ENCODE peak calls at places on chromosomes 6 and 20, in nine cellular contexts. V is omental fat pad; W is central memory CD8-positive, alpha-beta T cell; U is NCI-H510A treated with DMSO at 0.1 percent for 48 hours; G is ELR; R is neuronal stem cell; J is naive thymus-derived CD8-positive, alpha-beta T cell; C is stimulated activated CD8-positive, alpha-beta memory T cell treated with anti-CD3 and anti-CD28 coated beads, Interleukin-7, amount 100 ng/mL, for 4 hours; E is amniotic stem cell. O is an unnamed sample.

GRCh38 chr6:131937219-131937618 is 14.0 kb downstream of the CCN2 start:
- DNase-seq in V (no peak), W (no peak), U (no peak), G (no peak), R (no peak), J (no peak), C (no peak), E (no peak), O (no peak)

GRCh38 chr6:154258064-154258757 is 98.4 kb downstream of the IPCEF1 start:
- DNase-seq in V (no peak), W (no peak), U (no peak), G (no peak), R (no peak), J (no peak), C (no peak), E (no peak), O (no peak)

GRCh38 chr6:113821445-113821844 is 35.7 kb upstream of the MARCKS start:
- DNase-seq in V (no peak), W (no peak), U (no peak), G (no peak), R (no peak), J (no peak), C (no peak), E (no peak), O (no peak)

GRCh38 chr6:99614430-99615161 is 8.0 kb downstream of the PRDM13 start:
- DNase-seq in V (no peak), W (no peak), U (peak), G (no peak), R (no peak), J (peak), C (no peak), E (no peak), O (no peak)

GRCh38 chr6:43217351-43217750 is 11.9 kb downstream of the DNPH1 start:
- DNase-seq in V (no peak), W (no peak), U (no peak), G (no peak), R (no peak), J (no peak), C (no peak), E (no peak), O (no peak)

GRCh38 chr6:20447157-20447556 is 45.5 kb downstream of the E2F3 start:
- DNase-seq in V (no peak), W (no peak), U (no peak), G (no peak), R (no peak), J (no peak), C (no peak), E (no peak), O (no peak)

GRCh38 chr6:106540907-106541306 is 88.4 kb downstream of the RTN4IP1 start:
- DNase-seq in V (no peak), W (no peak), U (no peak), G (no peak), R (no peak), J (no peak), C (no peak), E (no peak), O (no peak)

GRCh38 chr20:61662226-61662945 is 403.3 kb downstream of the TAF4 start:
- DNase-seq in V (no peak), W (no peak), U (no peak), G (peak), R (no peak), J (no peak), C (no peak), E (no peak), O (no peak)

GRCh38 chr6:136158398-136158797 is 91.7 kb downstream of the MTFR2 start:
- DNase-seq in V (no peak), W (no peak), U (no peak), G (no peak), R (no peak), J (no peak), C (no peak), E (no peak), O (no peak)

GRCh38 chr6:83169511-83169910 is 23.6 kb downstream of the PGM3 start:
- DNase-seq in V (no peak), W (no peak), U (no peak), G (no peak), R (no peak), J (no peak), C (no peak), E (no peak), O (no peak)

GRCh38 chr6:105757512-105758200 is 328.5 kb upstream of the PRDM1 start:
- DNase-seq in V (no peak), W (no peak), U (peak), G (peak), R (no peak), J (no peak), C (no peak), E (no peak), O (no peak)

GRCh38 chr6:20997143-20997792 is 463.0 kb downstream of the CDKAL1 start:
- DNase-seq in V (no peak), W (no peak), U (peak), G (no peak), R (no peak), J (no peak), C (no peak), E (no peak), O (no peak)

GRCh38 chr20:4135385-4136077 is 120.2 kb upstream of the RNF24 start:
- DNase-seq in V (peak), W (no peak), U (no peak), G (peak), R (no peak), J (no peak), C (no peak), E (peak), O (peak)

GRCh38 chr6:26071135-26071534 is 16.1 kb upstream of the HFE start:
- DNase-seq in V (no peak), W (no peak), U (no peak), G (peak), R (no peak), J (no peak), C (no peak), E (no peak), O (no peak)

GRCh38 chr6:154773610-154774089 is 40.4 kb downstream of the SCAF8 start:
- DNase-seq in V (no peak), W (no peak), U (no peak), G (no peak), R (no peak), J (no peak), C (no peak), E (no peak), O (no peak)

GRCh38 chr6:7042654-7043545 is 64.9 kb upstream of the RREB1 start:
- DNase-seq in V (no peak), W (no peak), U (no peak), G (no peak), R (no peak), J (no peak), C (no peak), E (no peak), O (no peak)

O was measured in AG04450.